ENCODE peak calls at places on chromosomes 1 and 21, in seven cellular contexts. W is sigmoid colon, M is GM23338, U is HCT116, J is endothelial cell of umbilical vein, Y is HL-60, K is SK-N-SH. V is an unnamed sample.

GRCh38 chr1:181061891-181062777 is 26.4 kb upstream of the IER5 start:
- DNase-seq in W (no peak), M (no peak), U (no peak), J (no peak), Y (peak), K (no peak), V (peak)

GRCh38 chr1:41313661-41314131 is 47.5 kb upstream of the FOXO6 start:
- DNase-seq in W (no peak), M (peak), U (peak), J (peak), Y (no peak), K (peak), V (no peak)

GRCh38 chr1:24362982-24363614 is 43.9 kb downstream of the GRHL3 start:
- DNase-seq in W (peak), M (no peak), U (peak), J (no peak), Y (no peak), K (no peak), V (no peak)

GRCh38 chr1:25780318-25781129 is 19.5 kb upstream of the SELENON start:
- DNase-seq in W (no peak), M (peak), U (no peak), J (no peak), Y (no peak), K (no peak), V (no peak)

GRCh38 chr1:43445618-43446387 is 7.9 kb downstream of the HYI start:
- DNase-seq in W (no peak), M (no peak), U (no peak), J (no peak), Y (no peak), K (no peak), V (peak)

GRCh38 chr1:96999191-96999590 is 277.6 kb downstream of the PTBP2 start:
- DNase-seq in W (no peak), M (no peak), U (no peak), J (no peak), Y (no peak), K (no peak), V (no peak)

GRCh38 chr1:71521655-71522264 is 440.9 kb upstream of the ZRANB2 start:
- DNase-seq in W (no peak), M (peak), U (no peak), J (peak), Y (peak), K (peak), V (no peak)

GRCh38 chr1:209015092-209015491 is 568.4 kb upstream of the CAMK1G start:
- DNase-seq in W (no peak), M (no peak), U (no peak), J (no peak), Y (no peak), K (no peak), V (no peak)

GRCh38 chr1:47915677-47916353 is 81.4 kb downstream of the TRABD2B start:
- DNase-seq in W (no peak), M (peak), U (no peak), J (no peak), Y (no peak), K (peak), V (no peak)

GRCh38 chr1:209132736-209133467 is 450.6 kb upstream of the CAMK1G start:
- DNase-seq in W (no peak), M (no peak), U (no peak), J (no peak), Y (no peak), K (no peak), V (no peak)

GRCh38 chr1:207644852-207645631 is at the start of gene CR1L:
- DNase-seq in W (peak), M (peak), U (no peak), J (peak), Y (peak), K (peak), V (peak)

GRCh38 chr21:31665397-31665796 is 5.9 kb downstream of the SOD1 start:
- DNase-seq in W (no peak), M (no peak), U (no peak), J (no peak), Y (peak), K (no peak), V (no peak)

GRCh38 chr1:156583821-156584622 is 4.5 kb downstream of the TTC24 start:
- DNase-seq in W (peak), M (peak), U (peak), J (peak), Y (peak), K (peak), V (no peak)

GRCh38 chr1:109975718-109976117 is 8.8 kb upstream of the AHCYL1 start:
- DNase-seq in W (no peak), M (no peak), U (no peak), J (peak), Y (no peak), K (no peak), V (no peak)

GRCh38 chr21:32463367-32463766 is 50.9 kb downstream of the EVA1C start:
- DNase-seq in W (no peak), M (no peak), U (peak), J (peak), Y (no peak), K (no peak), V (peak)

GRCh38 chr1:218156602-218157001 is 128.5 kb upstream of the RRP15 start:
- DNase-seq in W (no peak), M (peak), U (no peak), J (no peak), Y (no peak), K (no peak), V (no peak)

GRCh38 chr1:184362876-184363275 is 24.0 kb upstream of the C1orf21 start:
- DNase-seq in W (no peak), M (no peak), U (no peak), J (no peak), Y (no peak), K (no peak), V (no peak)

GRCh38 chr1:21534674-21535378 is 25.6 kb downstream of the ALPL start:
- DNase-seq in W (no peak), M (peak), U (peak), J (peak), Y (peak), K (no peak), V (no peak)

GRCh38 chr1:32871364-32872188 is 864 bp upstream of the FNDC5 start:
- DNase-seq in W (no peak), M (peak), U (no peak), J (no peak), Y (no peak), K (no peak), V (no peak)

GRCh38 chr21:29233611-29234540 is 64.8 kb upstream of the BACH1 start:
- DNase-seq in W (no peak), M (no peak), U (no peak), J (no peak), Y (no peak), K (no peak), V (no peak)

GRCh38 chr1:119353851-119354250 is 14.7 kb upstream of the HAO2 start:
- DNase-seq in W (no peak), M (no peak), U (no peak), J (no peak), Y (no peak), K (no peak), V (no peak)

GRCh38 chr21:44838038-44838895 is 20.4 kb upstream of the SUMO3 start:
- DNase-seq in W (no peak), M (no peak), U (no peak), J (no peak), Y (no peak), K (no peak), V (peak)

GRCh38 chr1:198676253-198676652 is 37.4 kb downstream of the PTPRC start:
- DNase-seq in W (no peak), M (no peak), U (no peak), J (peak), Y (no peak), K (peak), V (no peak)

GRCh38 chr1:164777518-164777917 is 218.5 kb downstream of the PBX1 start:
- DNase-seq in W (no peak), M (no peak), U (no peak), J (no peak), Y (no peak), K (no peak), V (no peak)

GRCh38 chr1:109579044-109579443 is 30.6 kb downstream of the GNAI3 start:
- DNase-seq in W (no peak), M (no peak), U (no peak), J (no peak), Y (no peak), K (no peak), V (no peak)

GRCh38 chr1:70315782-70316181 is 38.7 kb downstream of the ANKRD13C start:
- DNase-seq in W (no peak), M (no peak), U (no peak), J (no peak), Y (no peak), K (no peak), V (no peak)
- TF ChIP-seq POLR2AphosphoS5 in W (no peak), M (no peak), U (no peak), J (no peak), Y (no peak), K (no peak), V (no peak)

GRCh38 chr1:222928212-222928611 is 113.4 kb downstream of the DISP1 start:
- DNase-seq in W (peak), M (peak), U (no peak), J (peak), Y (no peak), K (peak), V (peak)
- TF ChIP-seq POLR2AphosphoS5 in W (no peak), M (no peak), U (no peak), J (no peak), Y (no peak), K (no peak), V (peak)

GRCh38 chr1:1055841-1056736 is 18.0 kb downstream of the RNF223 start:
- DNase-seq in W (no peak), M (no peak), U (no peak), J (no peak), Y (no peak), K (no peak), V (no peak)
- TF ChIP-seq POLR2AphosphoS5 in W (no peak), M (no peak), U (no peak), J (no peak), Y (no peak), K (no peak), V (no peak)

GRCh38 chr1:16248603-16249534 is 11.9 kb upstream of the CPLANE2 start:
- DNase-seq in W (peak), M (no peak), U (peak), J (peak), Y (peak), K (peak), V (no peak)
- TF ChIP-seq POLR2AphosphoS5 in W (peak), M (no peak), U (peak), J (peak), Y (no peak), K (no peak), V (no peak)

GRCh38 chr1:30744060-30744756 is 13.4 kb downstream of the LAPTM5 start:
- DNase-seq in W (no peak), M (no peak), U (no peak), J (no peak), Y (no peak), K (no peak), V (peak)

GRCh38 chr1:30747028-30748008 is 10.3 kb downstream of the LAPTM5 start:
- DNase-seq in W (no peak), M (no peak), U (no peak), J (no peak), Y (no peak), K (no peak), V (peak)

GRCh38 chr1:30745156-30745833 is 12.3 kb downstream of the LAPTM5 start:
- DNase-seq in W (no peak), M (no peak), U (no peak), J (no peak), Y (no peak), K (no peak), V (peak)

GRCh38 chr1:30746212-30747027 is 11.2 kb downstream of the LAPTM5 start:
- DNase-seq in W (no peak), M (no peak), U (no peak), J (no peak), Y (no peak), K (no peak), V (peak)

DNA sequence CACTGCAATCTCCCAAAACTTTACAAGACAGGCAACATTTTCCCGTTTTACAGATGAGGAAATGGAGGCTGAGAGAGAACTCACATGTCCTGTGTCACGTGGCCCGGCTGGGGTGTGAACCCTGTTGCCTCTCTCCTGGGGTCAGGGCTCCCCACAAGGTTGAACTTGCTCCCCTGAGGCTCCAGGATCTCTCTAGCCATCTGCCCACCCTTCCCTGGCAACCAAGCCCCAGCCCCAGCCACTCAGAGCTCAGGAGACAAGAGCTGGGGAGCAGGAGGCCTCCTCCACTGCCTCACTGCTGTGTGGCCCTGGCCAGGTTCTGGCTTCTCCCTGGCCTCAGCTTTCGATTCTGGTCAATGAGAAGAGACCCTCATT is 11.8 kb downstream of the LAPTM5 start:
- DNase-seq in W (no peak), M (no peak), U (no peak), J (no peak), Y (no peak), K (no peak), V (peak)
- TF ChIP-seq POLR2AphosphoS5 in W (no peak), M (no peak), U (no peak), J (no peak), Y (no peak), K (no peak), V (peak)

DNA sequence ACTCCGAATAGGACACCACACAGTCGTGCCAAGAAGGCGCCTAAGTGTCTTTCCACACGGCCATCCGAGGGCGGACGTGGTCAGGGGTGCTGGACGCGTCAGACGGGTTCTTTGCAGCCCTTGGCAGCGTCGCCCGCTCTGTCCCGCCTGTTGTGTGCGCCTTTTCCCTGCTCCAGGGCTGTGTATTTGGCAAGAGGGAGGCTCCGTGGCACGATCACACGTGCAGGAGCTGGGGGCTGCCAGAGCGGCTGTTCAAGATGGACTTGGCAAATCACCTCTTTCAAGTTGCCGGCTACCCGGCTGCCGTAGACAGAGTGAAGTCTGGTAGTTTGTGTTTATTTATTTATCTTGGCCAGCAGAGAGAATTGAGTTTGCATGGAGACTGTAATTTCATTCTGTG is 31.9 kb downstream of the PRKCZ start:
- DNase-seq in W (no peak), M (no peak), U (no peak), J (no peak), Y (no peak), K (no peak), V (no peak)
- TF ChIP-seq POLR2AphosphoS5 in W (no peak), M (no peak), U (no peak), J (no peak), Y (no peak), K (no peak), V (no peak)

GRCh38 chr1:221778535-221779142 is 36.8 kb upstream of the DUSP10 start:
- DNase-seq in W (no peak), M (no peak), U (no peak), J (no peak), Y (peak), K (no peak), V (peak)
- TF ChIP-seq POLR2AphosphoS5 in W (no peak), M (no peak), U (no peak), J (no peak), Y (no peak), K (no peak), V (no peak)

GRCh38 chr21:33980276-33980916 is 64.8 kb upstream of the ATP5PO start:
- DNase-seq in W (no peak), M (no peak), U (no peak), J (no peak), Y (peak), K (no peak), V (no peak)
- TF ChIP-seq POLR2AphosphoS5 in W (no peak), M (no peak), U (no peak), J (no peak), Y (no peak), K (no peak), V (no peak)